ENCODE peak calls at places on chromosomes 13 and 19, in eight cellular contexts. J is activated CD4-positive, alpha-beta memory T cell treated with anti-CD3 and anti-CD28 coated beads, Interleukin-2, amount 10 ng/mL, durations not matched to agents 7 days and 5 days; I is effector memory CD4-positive, alpha-beta T cell; Z is cardiac muscle cell; V is NCI-H1105; A is GM04503; W is stimulated activated CD8-positive, alpha-beta memory T cell treated with anti-CD3 and anti-CD28 coated beads, Interleukin-15, amount 100 ng/mL, for 48 hours; X is central memory CD8-positive, alpha-beta T cell. K is an unnamed sample.

GRCh38 chr19:46890423-46891170 is 29.8 kb downstream of the ARHGAP35 start:
- DNase-seq in J (no peak), I (no peak), Z (no peak), V (no peak), A (peak), W (no peak), X (no peak), K (peak)

GRCh38 chr13:50104493-50104892 is 89.2 kb downstream of the KCNRG start:
- DNase-seq in J (no peak), I (no peak), Z (no peak), V (no peak), A (no peak), W (no peak), X (no peak), K (no peak)

GRCh38 chr19:372306-372890 is 27.8 kb upstream of the MIER2 start:
- DNase-seq in J (no peak), I (no peak), Z (no peak), V (no peak), A (peak), W (no peak), X (no peak), K (no peak)

GRCh38 chr19:14475251-14476073 is at the start of gene PTGER1:
- DNase-seq in J (peak), I (no peak), Z (peak), V (no peak), A (no peak), W (peak), X (no peak), K (no peak)

GRCh38 chr13:77235456-77236022 is 91.4 kb downstream of the MYCBP2 start:
- DNase-seq in J (no peak), I (no peak), Z (no peak), V (no peak), A (no peak), W (no peak), X (no peak), K (no peak)

GRCh38 chr19:37362733-37363132 is 8.2 kb upstream of the ZNF527 start:
- DNase-seq in J (no peak), I (no peak), Z (peak), V (no peak), A (no peak), W (no peak), X (no peak), K (no peak)

GRCh38 chr19:2207991-2208860 is 27.9 kb downstream of the PLEKHJ1 start:
- DNase-seq in J (peak), I (no peak), Z (peak), V (no peak), A (peak), W (no peak), X (peak), K (no peak)

GRCh38 chr13:94947965-94948371 is 235.6 kb upstream of the SOX21 start:
- DNase-seq in J (no peak), I (no peak), Z (no peak), V (no peak), A (no peak), W (no peak), X (no peak), K (no peak)

GRCh38 chr19:43789029-43789428 is 8.3 kb upstream of the KCNN4 start:
- DNase-seq in J (no peak), I (no peak), Z (peak), V (no peak), A (no peak), W (no peak), X (no peak), K (peak)

GRCh38 chr13:52738719-52739467 is 727 bp downstream of the CNMD start:
- DNase-seq in J (no peak), I (no peak), Z (peak), V (no peak), A (no peak), W (peak), X (no peak), K (no peak)

GRCh38 chr13:20191902-20192469 is 752 bp downstream of the GJB2 start:
- DNase-seq in J (no peak), I (no peak), Z (no peak), V (no peak), A (no peak), W (no peak), X (no peak), K (peak)

GRCh38 chr19:49149652-49150105 is 5.5 kb downstream of the HRC start:
- DNase-seq in J (no peak), I (no peak), Z (peak), V (peak), A (peak), W (no peak), X (no peak), K (peak)

GRCh38 chr13:103430368-103430767 is 364.2 kb upstream of the SLC10A2 start:
- DNase-seq in J (no peak), I (no peak), Z (no peak), V (no peak), A (no peak), W (no peak), X (no peak), K (no peak)

GRCh38 chr13:94122300-94122699 is 357.2 kb downstream of the DCT start:
- DNase-seq in J (no peak), I (no peak), Z (no peak), V (no peak), A (no peak), W (no peak), X (no peak), K (no peak)

GRCh38 chr13:75139291-75139690 is 342.7 kb downstream of the TBC1D4 start:
- DNase-seq in J (no peak), I (no peak), Z (no peak), V (no peak), A (no peak), W (no peak), X (no peak), K (no peak)

GRCh38 chr13:108270442-108270841 is 924 bp downstream of the TNFSF13B start:
- DNase-seq in J (no peak), I (no peak), Z (peak), V (no peak), A (no peak), W (no peak), X (no peak), K (no peak)

GRCh38 chr13:40439928-40440327 is 226.5 kb downstream of the FOXO1 start:
- DNase-seq in J (no peak), I (no peak), Z (no peak), V (no peak), A (no peak), W (no peak), X (no peak), K (no peak)

GRCh38 chr13:19794552-19795143 is 11.9 kb upstream of the PSPC1 start:
- DNase-seq in J (no peak), I (no peak), Z (no peak), V (no peak), A (no peak), W (no peak), X (no peak), K (no peak)

GRCh38 chr19:588093-588742 is 1.5 kb upstream of the HCN2 start:
- DNase-seq in J (peak), I (peak), Z (peak), V (peak), A (no peak), W (peak), X (peak), K (peak)

GRCh38 chr19:38989066-38989605 is 13.6 kb upstream of the FBXO17 start:
- DNase-seq in J (no peak), I (no peak), Z (peak), V (no peak), A (no peak), W (no peak), X (no peak), K (no peak)

GRCh38 chr13:43815204-43815603 is 28.4 kb upstream of the ENOX1 start:
- DNase-seq in J (no peak), I (no peak), Z (peak), V (no peak), A (peak), W (no peak), X (no peak), K (no peak)

GRCh38 chr19:46904114-46905060 is 43.6 kb downstream of the ARHGAP35 start:
- DNase-seq in J (no peak), I (no peak), Z (no peak), V (no peak), A (peak), W (no peak), X (no peak), K (no peak)

GRCh38 chr19:48877900-48878218 is 5.6 kb downstream of the PPP1R15A start:
- DNase-seq in J (no peak), I (no peak), Z (no peak), V (no peak), A (no peak), W (no peak), X (no peak), K (no peak)

GRCh38 chr13:108200781-108201398 is 14.4 kb downstream of the LIG4 start:
- DNase-seq in J (no peak), I (no peak), Z (no peak), V (no peak), A (no peak), W (no peak), X (no peak), K (peak)

GRCh38 chr19:38402967-38403674 is at the start of gene FAM98C:
- DNase-seq in J (peak), I (peak), Z (peak), V (peak), A (peak), W (peak), X (peak), K (peak)

GRCh38 chr13:112182251-112182650 is 115.3 kb downstream of the SOX1 start:
- DNase-seq in J (no peak), I (no peak), Z (no peak), V (no peak), A (no peak), W (no peak), X (no peak), K (no peak)

GRCh38 chr13:77372275-77372674 is 45.4 kb upstream of the MYCBP2 start:
- DNase-seq in J (no peak), I (no peak), Z (no peak), V (no peak), A (no peak), W (no peak), X (no peak), K (no peak)

GRCh38 chr13:30685987-30686386 is 49.4 kb upstream of the ALOX5AP start:
- DNase-seq in J (no peak), I (no peak), Z (no peak), V (no peak), A (no peak), W (no peak), X (no peak), K (no peak)

GRCh38 chr19:55252760-55253159 is 6.1 kb downstream of the PPP6R1 start:
- DNase-seq in J (no peak), I (no peak), Z (no peak), V (no peak), A (no peak), W (no peak), X (no peak), K (no peak)

K was measured in MCF 10A.